ENCODE peak calls at places on chromosomes 7 and 10, in ten cellular contexts. One of them, this sample, is unnamed.

GRCh38 chr10:110036640-110037039 is 28.9 kb downstream of the ADD3 start:
- DNase-seq in upper lobe of right lung: no peak
- DNase-seq in GM13977: peak
- DNase-seq in AG09319: no peak
- DNase-seq in HL-60: no peak
- DNase-seq in omental fat pad: no peak
- DNase-seq in Panc1: no peak
- DNase-seq in WTC11: no peak
- DNase-seq in type B pancreatic cell: no peak
- DNase-seq in ovary: no peak
- DNase-seq in this sample: no peak

GRCh38 chr7:41803569-41803968 is 100.7 kb upstream of the INHBA start:
- DNase-seq in upper lobe of right lung: no peak
- DNase-seq in GM13977: no peak
- DNase-seq in AG09319: no peak
- DNase-seq in HL-60: no peak
- DNase-seq in omental fat pad: no peak
- DNase-seq in Panc1: no peak
- DNase-seq in WTC11: no peak
- DNase-seq in type B pancreatic cell: no peak
- DNase-seq in ovary: no peak
- DNase-seq in this sample: no peak

GRCh38 chr10:95454356-95454755 is 106.8 kb downstream of the SORBS1 start:
- DNase-seq in upper lobe of right lung: no peak
- DNase-seq in GM13977: no peak
- DNase-seq in AG09319: no peak
- DNase-seq in HL-60: no peak
- DNase-seq in omental fat pad: no peak
- DNase-seq in Panc1: no peak
- DNase-seq in WTC11: no peak
- DNase-seq in type B pancreatic cell: no peak
- DNase-seq in ovary: no peak
- DNase-seq in this sample: no peak

GRCh38 chr7:112581529-112581928 is 100.7 kb downstream of the LSMEM1 start:
- DNase-seq in upper lobe of right lung: no peak
- DNase-seq in GM13977: no peak
- DNase-seq in AG09319: no peak
- DNase-seq in HL-60: no peak
- DNase-seq in omental fat pad: no peak
- DNase-seq in Panc1: no peak
- DNase-seq in WTC11: no peak
- DNase-seq in type B pancreatic cell: no peak
- DNase-seq in ovary: no peak
- DNase-seq in this sample: no peak

GRCh38 chr7:51126324-51126723 is 190.3 kb downstream of the COBL start:
- DNase-seq in upper lobe of right lung: no peak
- DNase-seq in GM13977: no peak
- DNase-seq in AG09319: no peak
- DNase-seq in HL-60: no peak
- DNase-seq in omental fat pad: no peak
- DNase-seq in Panc1: no peak
- DNase-seq in WTC11: no peak
- DNase-seq in type B pancreatic cell: peak
- DNase-seq in ovary: no peak
- DNase-seq in this sample: no peak

GRCh38 chr7:139661043-139661440 is 116.8 kb downstream of the HIPK2 start:
- DNase-seq in upper lobe of right lung: no peak
- DNase-seq in GM13977: no peak
- DNase-seq in AG09319: no peak
- DNase-seq in HL-60: no peak
- DNase-seq in omental fat pad: no peak
- DNase-seq in Panc1: no peak
- DNase-seq in WTC11: no peak
- DNase-seq in type B pancreatic cell: no peak
- DNase-seq in ovary: no peak
- DNase-seq in this sample: no peak

GRCh38 chr10:29403208-29403607 is 114.3 kb downstream of the LYZL1 start:
- DNase-seq in upper lobe of right lung: no peak
- DNase-seq in GM13977: no peak
- DNase-seq in AG09319: no peak
- DNase-seq in HL-60: no peak
- DNase-seq in omental fat pad: no peak
- DNase-seq in Panc1: no peak
- DNase-seq in WTC11: no peak
- DNase-seq in type B pancreatic cell: no peak
- DNase-seq in ovary: no peak
- DNase-seq in this sample: no peak

GRCh38 chr7:90401989-90402388 is 1.3 kb upstream of the CLDN12 start:
- DNase-seq in upper lobe of right lung: no peak
- DNase-seq in GM13977: no peak
- DNase-seq in AG09319: no peak
- DNase-seq in HL-60: no peak
- DNase-seq in omental fat pad: no peak
- DNase-seq in Panc1: no peak
- DNase-seq in WTC11: no peak
- DNase-seq in type B pancreatic cell: no peak
- DNase-seq in ovary: no peak
- DNase-seq in this sample: no peak

GRCh38 chr7:126486806-126487205 is 765.9 kb downstream of the GRM8 start:
- DNase-seq in upper lobe of right lung: no peak
- DNase-seq in GM13977: no peak
- DNase-seq in AG09319: no peak
- DNase-seq in HL-60: no peak
- DNase-seq in omental fat pad: no peak
- DNase-seq in Panc1: no peak
- DNase-seq in WTC11: no peak
- DNase-seq in type B pancreatic cell: no peak
- DNase-seq in ovary: no peak
- DNase-seq in this sample: no peak

GRCh38 chr7:80133361-80134104 is 1.1 kb upstream of the GNAI1 start:
- DNase-seq in upper lobe of right lung: no peak
- DNase-seq in GM13977: no peak
- DNase-seq in AG09319: no peak
- DNase-seq in HL-60: no peak
- DNase-seq in omental fat pad: no peak
- DNase-seq in Panc1: no peak
- DNase-seq in WTC11: no peak
- DNase-seq in type B pancreatic cell: no peak
- DNase-seq in ovary: no peak
- DNase-seq in this sample: no peak

GRCh38 chr7:45239486-45239885 is 81.9 kb downstream of the RAMP3 start:
- DNase-seq in upper lobe of right lung: no peak
- DNase-seq in GM13977: no peak
- DNase-seq in AG09319: peak
- DNase-seq in HL-60: no peak
- DNase-seq in omental fat pad: no peak
- DNase-seq in Panc1: no peak
- DNase-seq in WTC11: no peak
- DNase-seq in type B pancreatic cell: no peak
- DNase-seq in ovary: no peak
- DNase-seq in this sample: no peak

GRCh38 chr7:143884978-143885559 is 16.9 kb downstream of the TCAF1 start:
- DNase-seq in upper lobe of right lung: no peak
- DNase-seq in GM13977: peak
- DNase-seq in AG09319: no peak
- DNase-seq in HL-60: no peak
- DNase-seq in omental fat pad: peak
- DNase-seq in Panc1: no peak
- DNase-seq in WTC11: peak
- DNase-seq in type B pancreatic cell: peak
- DNase-seq in ovary: peak
- DNase-seq in this sample: peak

GRCh38 chr10:34252111-34252510 is 563.0 kb downstream of the PARD3 start:
- DNase-seq in upper lobe of right lung: no peak
- DNase-seq in GM13977: no peak
- DNase-seq in AG09319: no peak
- DNase-seq in HL-60: no peak
- DNase-seq in omental fat pad: no peak
- DNase-seq in Panc1: no peak
- DNase-seq in WTC11: peak
- DNase-seq in type B pancreatic cell: no peak
- DNase-seq in ovary: peak
- DNase-seq in this sample: no peak

GRCh38 chr10:90308223-90308622 is 549.6 kb downstream of the HTR7 start:
- DNase-seq in upper lobe of right lung: no peak
- DNase-seq in GM13977: no peak
- DNase-seq in AG09319: no peak
- DNase-seq in HL-60: no peak
- DNase-seq in omental fat pad: no peak
- DNase-seq in Panc1: no peak
- DNase-seq in WTC11: no peak
- DNase-seq in type B pancreatic cell: no peak
- DNase-seq in ovary: no peak
- DNase-seq in this sample: no peak

DNA sequence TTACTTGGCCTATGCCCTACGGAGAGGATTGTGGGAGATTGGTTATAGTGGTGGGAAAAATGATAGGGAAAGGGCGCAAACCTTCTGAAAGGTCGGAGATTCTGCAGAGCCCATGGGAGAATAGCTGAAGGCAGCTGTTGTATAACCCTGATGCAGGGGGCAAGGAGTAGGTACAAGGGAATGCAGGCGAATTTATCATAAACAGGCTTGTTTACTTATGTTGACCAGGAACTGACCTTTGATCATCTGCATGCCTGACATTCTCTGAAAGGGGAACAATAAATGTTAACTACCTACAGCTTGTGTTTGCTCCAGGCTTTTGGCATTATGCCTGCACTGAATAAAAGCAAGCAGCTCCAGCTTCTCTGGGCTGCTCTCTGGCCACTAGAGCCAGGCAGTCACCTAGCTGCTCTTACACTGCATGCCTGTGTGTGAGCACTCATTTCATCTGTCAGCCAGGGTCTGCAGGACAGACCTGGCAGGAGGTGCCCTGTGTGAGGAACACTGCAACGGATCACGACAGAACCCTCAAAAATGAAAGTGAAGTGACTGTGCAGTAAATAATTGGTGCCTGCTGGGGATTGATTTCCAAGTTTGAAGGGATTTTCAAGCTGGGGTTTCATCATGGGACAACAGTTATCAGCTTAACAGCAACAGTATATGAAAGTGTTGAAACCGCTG is 31.1 kb upstream of the ABCA13 start:
- DNase-seq in upper lobe of right lung: no peak
- DNase-seq in GM13977: no peak
- DNase-seq in AG09319: peak
- DNase-seq in HL-60: no peak
- DNase-seq in omental fat pad: no peak
- DNase-seq in Panc1: no peak
- DNase-seq in WTC11: no peak
- DNase-seq in type B pancreatic cell: no peak
- DNase-seq in ovary: no peak
- DNase-seq in this sample: no peak
- TF ChIP-seq CTCF in upper lobe of right lung: no peak
- TF ChIP-seq CTCF in GM13977: no peak
- TF ChIP-seq CTCF in AG09319: no peak
- TF ChIP-seq CTCF in HL-60: no peak
- TF ChIP-seq CTCF in omental fat pad: no peak
- TF ChIP-seq CTCF in Panc1: no peak
- TF ChIP-seq CTCF in WTC11: no peak
- TF ChIP-seq CTCF in type B pancreatic cell: no peak
- TF ChIP-seq CTCF in ovary: no peak
- TF ChIP-seq CTCF in this sample: no peak

GRCh38 chr10:127813290-127813689 is 76.3 kb downstream of the FOXI2 start:
- DNase-seq in upper lobe of right lung: no peak
- DNase-seq in GM13977: no peak
- DNase-seq in AG09319: no peak
- DNase-seq in HL-60: no peak
- DNase-seq in omental fat pad: no peak
- DNase-seq in Panc1: no peak
- DNase-seq in WTC11: no peak
- DNase-seq in type B pancreatic cell: no peak
- DNase-seq in ovary: no peak
- DNase-seq in this sample: no peak

DNA sequence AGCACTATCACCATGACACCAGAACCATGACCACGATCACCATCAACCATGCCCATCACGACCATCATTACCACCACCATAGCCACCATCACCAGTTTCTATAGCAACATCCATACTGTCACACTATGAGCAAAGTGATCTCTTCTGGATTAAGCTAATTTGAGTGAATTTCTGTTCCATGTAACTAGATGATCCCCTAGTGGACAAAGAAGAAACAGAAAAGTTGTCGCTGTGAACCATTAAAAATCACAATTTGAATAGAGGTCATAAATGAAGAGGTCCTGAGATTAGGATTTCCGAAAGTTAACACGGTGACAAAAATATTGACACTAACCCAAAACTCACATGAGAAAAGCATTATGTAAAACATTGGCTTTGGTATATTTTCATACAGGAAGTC is 77.6 kb downstream of the CLRN3 start:
- DNase-seq in upper lobe of right lung: no peak
- DNase-seq in GM13977: no peak
- DNase-seq in AG09319: no peak
- DNase-seq in HL-60: no peak
- DNase-seq in omental fat pad: no peak
- DNase-seq in Panc1: no peak
- DNase-seq in WTC11: no peak
- DNase-seq in type B pancreatic cell: no peak
- DNase-seq in ovary: no peak
- DNase-seq in this sample: no peak
- TF ChIP-seq CTCF in upper lobe of right lung: no peak
- TF ChIP-seq CTCF in GM13977: no peak
- TF ChIP-seq CTCF in AG09319: no peak
- TF ChIP-seq CTCF in HL-60: no peak
- TF ChIP-seq CTCF in omental fat pad: no peak
- TF ChIP-seq CTCF in Panc1: peak
- TF ChIP-seq CTCF in WTC11: no peak
- TF ChIP-seq CTCF in type B pancreatic cell: peak
- TF ChIP-seq CTCF in ovary: no peak
- TF ChIP-seq CTCF in this sample: peak

GRCh38 chr10:106705576-106706526 is 458.7 kb downstream of the SORCS1 start:
- DNase-seq in upper lobe of right lung: no peak
- DNase-seq in GM13977: peak
- DNase-seq in AG09319: peak
- DNase-seq in HL-60: peak
- DNase-seq in omental fat pad: no peak
- DNase-seq in Panc1: peak
- DNase-seq in WTC11: peak
- DNase-seq in type B pancreatic cell: peak
- DNase-seq in ovary: peak
- DNase-seq in this sample: peak
- TF ChIP-seq CTCF in upper lobe of right lung: peak
- TF ChIP-seq CTCF in GM13977: peak
- TF ChIP-seq CTCF in AG09319: peak
- TF ChIP-seq CTCF in HL-60: peak
- TF ChIP-seq CTCF in omental fat pad: no peak
- TF ChIP-seq CTCF in Panc1: peak
- TF ChIP-seq CTCF in WTC11: peak
- TF ChIP-seq CTCF in type B pancreatic cell: peak
- TF ChIP-seq CTCF in ovary: peak
- TF ChIP-seq CTCF in this sample: peak

DNA sequence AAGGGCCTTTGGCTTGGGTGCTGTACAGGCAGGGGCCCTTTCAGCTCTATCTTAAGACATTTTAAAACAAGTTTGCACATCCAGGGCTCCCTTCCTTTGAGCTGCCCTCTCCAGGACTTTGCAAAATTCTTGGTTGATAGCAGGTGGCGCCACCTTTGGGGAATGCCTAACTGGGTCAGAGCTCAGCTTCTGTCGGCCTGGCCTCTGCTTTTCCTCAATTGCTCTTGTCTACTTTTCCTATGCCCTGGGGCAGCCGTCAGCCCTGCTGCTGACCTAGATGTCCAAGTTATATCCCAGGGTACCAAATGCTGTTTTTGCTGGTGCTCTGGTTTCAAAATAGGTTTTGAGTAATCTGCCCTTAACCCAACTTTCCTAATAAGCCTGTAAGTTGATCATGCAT is 65.8 kb downstream of the APBB1IP start:
- DNase-seq in upper lobe of right lung: no peak
- DNase-seq in GM13977: no peak
- DNase-seq in AG09319: no peak
- DNase-seq in HL-60: no peak
- DNase-seq in omental fat pad: no peak
- DNase-seq in Panc1: no peak
- DNase-seq in WTC11: peak
- DNase-seq in type B pancreatic cell: no peak
- DNase-seq in ovary: no peak
- DNase-seq in this sample: no peak
- TF ChIP-seq CTCF in upper lobe of right lung: no peak
- TF ChIP-seq CTCF in GM13977: peak
- TF ChIP-seq CTCF in AG09319: peak
- TF ChIP-seq CTCF in HL-60: no peak
- TF ChIP-seq CTCF in omental fat pad: no peak
- TF ChIP-seq CTCF in Panc1: no peak
- TF ChIP-seq CTCF in WTC11: no peak
- TF ChIP-seq CTCF in type B pancreatic cell: no peak
- TF ChIP-seq CTCF in ovary: no peak
- TF ChIP-seq CTCF in this sample: no peak